ENCODE peak calls at places on chromosomes 1 and 21, in four cellular contexts. One of them, this sample, is unnamed.

GRCh38 chr1:220791287-220791686 is 4.6 kb downstream of the MTARC1 start:
- DNase-seq in HepG2: no peak
- DNase-seq in SK-N-SH: peak
- DNase-seq in WTC11: no peak
- DNase-seq in this sample: no peak

GRCh38 chr1:230125633-230126528 is 58.8 kb downstream of the GALNT2 start:
- DNase-seq in WTC11: no peak
- DNase-seq in SK-N-SH: no peak
- DNase-seq in HepG2: no peak
- DNase-seq in this sample: no peak

GRCh38 chr1:238196516-238196915 is 305.8 kb upstream of the ZP4 start:
- DNase-seq in SK-N-SH: no peak
- DNase-seq in WTC11: no peak
- DNase-seq in HepG2: no peak
- DNase-seq in this sample: no peak

GRCh38 chr1:162772571-162773154 is 17.8 kb upstream of the HSD17B7 start:
- DNase-seq in WTC11: no peak
- DNase-seq in SK-N-SH: no peak
- DNase-seq in HepG2: no peak
- DNase-seq in this sample: no peak

GRCh38 chr21:45202344-45202743 is 85.4 kb downstream of the POFUT2 start:
- DNase-seq in WTC11: no peak
- DNase-seq in HepG2: no peak
- DNase-seq in SK-N-SH: no peak
- DNase-seq in this sample: no peak

GRCh38 chr1:201454568-201454967 is 14.4 kb downstream of the PHLDA3 start:
- DNase-seq in WTC11: no peak
- DNase-seq in SK-N-SH: no peak
- DNase-seq in HepG2: no peak
- DNase-seq in this sample: no peak

GRCh38 chr1:42891471-42891870 is 45.1 kb downstream of the ZNF691 start:
- DNase-seq in SK-N-SH: no peak
- DNase-seq in HepG2: no peak
- DNase-seq in WTC11: no peak
- DNase-seq in this sample: no peak

GRCh38 chr1:178284059-178284458 is 190.2 kb downstream of the RASAL2 start:
- DNase-seq in SK-N-SH: no peak
- DNase-seq in HepG2: no peak
- DNase-seq in WTC11: no peak
- DNase-seq in this sample: no peak

GRCh38 chr1:25649041-25649440 is 32.5 kb downstream of the MAN1C1 start:
- DNase-seq in WTC11: no peak
- DNase-seq in HepG2: no peak
- DNase-seq in SK-N-SH: no peak
- DNase-seq in this sample: no peak

GRCh38 chr21:41921089-41921819 is 32.6 kb downstream of the C2CD2 start:
- DNase-seq in WTC11: no peak
- DNase-seq in HepG2: peak
- DNase-seq in SK-N-SH: no peak
- DNase-seq in this sample: no peak

GRCh38 chr1:177975588-177976495 is 6.0 kb upstream of the SEC16B start:
- DNase-seq in WTC11: no peak
- DNase-seq in SK-N-SH: no peak
- DNase-seq in HepG2: no peak
- DNase-seq in this sample: no peak

GRCh38 chr1:173093721-173094450 is 43.1 kb upstream of the TNFSF18 start:
- DNase-seq in HepG2: no peak
- DNase-seq in WTC11: no peak
- DNase-seq in SK-N-SH: no peak
- DNase-seq in this sample: no peak

GRCh38 chr1:23370744-23371710 is 1.4 kb upstream of the ZNF436 start:
- DNase-seq in HepG2: no peak
- DNase-seq in WTC11: peak
- DNase-seq in SK-N-SH: peak
- DNase-seq in this sample: peak

GRCh38 chr1:3409737-3410434 is 44.6 kb upstream of the ARHGEF16 start:
- DNase-seq in SK-N-SH: peak
- DNase-seq in WTC11: peak
- DNase-seq in HepG2: peak
- DNase-seq in this sample: no peak

GRCh38 chr1:150149490-150150453 is at the start of gene PLEKHO1:
- DNase-seq in SK-N-SH: peak
- DNase-seq in HepG2: peak
- DNase-seq in WTC11: peak
- DNase-seq in this sample: peak

DNA sequence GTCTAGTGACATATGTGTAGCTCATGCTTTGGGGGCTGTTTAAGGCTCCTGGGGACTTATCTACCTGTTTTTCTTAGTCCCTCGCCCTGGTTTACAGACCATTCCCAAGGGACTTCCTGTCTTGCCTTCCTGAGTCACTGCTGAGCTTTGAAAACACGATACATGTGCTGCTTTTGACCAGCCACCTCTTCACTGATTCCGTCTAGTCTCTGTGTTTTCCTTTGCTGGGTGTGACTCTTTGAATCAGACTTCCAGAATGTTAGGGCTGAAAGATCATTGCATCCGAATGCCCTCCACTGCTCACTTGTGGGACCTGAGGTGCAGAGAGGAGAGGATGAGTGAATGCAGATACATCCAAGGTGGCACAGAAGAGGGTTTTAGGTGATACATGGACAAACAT is 35.3 kb upstream of the CITED4 start:
- DNase-seq in WTC11: no peak
- DNase-seq in HepG2: no peak
- DNase-seq in SK-N-SH: no peak
- DNase-seq in this sample: no peak
- TF ChIP-seq FOXJ3 in WTC11: no peak
- TF ChIP-seq FOXJ3 in HepG2: no peak
- TF ChIP-seq FOXJ3 in SK-N-SH: no peak
- TF ChIP-seq FOXJ3 in this sample: no peak

GRCh38 chr1:190175320-190175719 is 302.3 kb downstream of the BRINP3 start:
- DNase-seq in SK-N-SH: no peak
- DNase-seq in HepG2: no peak
- DNase-seq in WTC11: no peak
- DNase-seq in this sample: no peak

GRCh38 chr1:190179817-190180216 is 297.8 kb downstream of the BRINP3 start:
- DNase-seq in WTC11: no peak
- DNase-seq in HepG2: peak
- DNase-seq in SK-N-SH: no peak
- DNase-seq in this sample: no peak

GRCh38 chr1:190178827-190179226 is 298.8 kb downstream of the BRINP3 start:
- DNase-seq in SK-N-SH: no peak
- DNase-seq in WTC11: no peak
- DNase-seq in HepG2: no peak
- DNase-seq in this sample: no peak

GRCh38 chr1:190177555-190177954 is 300.1 kb downstream of the BRINP3 start:
- DNase-seq in SK-N-SH: no peak
- DNase-seq in WTC11: no peak
- DNase-seq in HepG2: no peak
- DNase-seq in this sample: no peak

GRCh38 chr1:190176776-190177175 is 300.9 kb downstream of the BRINP3 start:
- DNase-seq in HepG2: no peak
- DNase-seq in SK-N-SH: no peak
- DNase-seq in WTC11: no peak
- DNase-seq in this sample: no peak
- TF ChIP-seq FOXJ3 in HepG2: no peak
- TF ChIP-seq FOXJ3 in SK-N-SH: no peak
- TF ChIP-seq FOXJ3 in WTC11: no peak
- TF ChIP-seq FOXJ3 in this sample: no peak

DNA sequence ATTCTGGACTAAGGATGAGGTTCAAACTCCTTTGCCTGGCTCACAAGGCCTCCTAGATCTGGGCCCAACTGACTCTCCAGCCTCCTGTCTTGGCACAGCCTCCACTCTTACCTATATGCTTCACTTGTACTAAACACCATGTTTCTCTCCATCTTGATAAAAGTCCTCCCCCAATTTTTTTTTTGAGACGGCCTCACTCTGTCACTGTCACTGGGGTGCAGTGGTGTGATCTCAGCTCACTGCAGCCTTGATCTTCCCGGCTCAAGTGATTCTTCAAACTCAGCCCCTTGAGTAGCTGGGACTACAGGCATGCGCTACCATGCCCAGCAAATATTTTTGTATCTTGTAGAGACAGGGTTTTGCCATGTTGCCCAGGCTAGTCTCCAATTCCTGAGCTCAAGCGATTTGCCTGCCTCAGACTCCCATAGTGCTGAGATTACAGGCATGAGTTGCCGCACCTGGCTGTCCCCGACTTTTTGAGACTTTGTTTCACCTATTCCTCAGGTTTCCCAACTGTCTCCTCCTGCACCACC is 39.7 kb downstream of the CD34 start:
- DNase-seq in WTC11: no peak
- DNase-seq in HepG2: no peak
- DNase-seq in SK-N-SH: no peak
- DNase-seq in this sample: no peak
- TF ChIP-seq FOXJ3 in WTC11: no peak
- TF ChIP-seq FOXJ3 in HepG2: no peak
- TF ChIP-seq FOXJ3 in SK-N-SH: no peak
- TF ChIP-seq FOXJ3 in this sample: no peak

DNA sequence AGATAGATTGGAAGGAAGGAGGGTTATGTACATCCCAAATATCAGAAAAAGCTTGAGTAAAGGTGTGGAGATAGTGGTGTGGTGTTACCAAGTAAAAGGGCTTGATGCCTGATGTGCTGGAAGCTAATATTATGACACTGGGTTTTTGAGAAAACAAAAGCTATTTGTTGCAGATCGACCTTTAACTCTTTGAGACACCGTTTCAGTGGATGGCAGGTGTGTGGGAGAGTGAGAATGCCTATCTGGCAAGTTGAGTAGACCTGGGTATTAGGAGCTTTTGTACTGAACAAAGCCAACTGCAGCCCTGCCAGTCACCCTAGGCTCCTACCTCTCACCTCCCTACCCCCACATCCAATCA is 1.4 kb downstream of the MMACHC start:
- DNase-seq in SK-N-SH: no peak
- DNase-seq in WTC11: no peak
- DNase-seq in HepG2: no peak
- DNase-seq in this sample: no peak
- TF ChIP-seq FOXJ3 in SK-N-SH: no peak
- TF ChIP-seq FOXJ3 in WTC11: no peak
- TF ChIP-seq FOXJ3 in HepG2: no peak
- TF ChIP-seq FOXJ3 in this sample: no peak

This sample was measured in K562.